ENCODE peak calls at places on chromosomes 7 and 10, in five cellular contexts. R, V, T, B and J are unnamed samples.

GRCh38 chr7:106464651-106465050 is 179.9 kb upstream of the NAMPT start:
- DNase-seq in R (no peak), V (no peak), T (no peak), B (no peak), J (no peak)

GRCh38 chr7:44637788-44638594 is 31.6 kb downstream of the OGDH start:
- DNase-seq in R (peak), V (no peak), T (peak), B (peak), J (peak)

GRCh38 chr10:17836917-17837316 is 27.8 kb downstream of the MRC1 start:
- DNase-seq in R (peak), V (no peak), T (peak), B (no peak), J (peak)

GRCh38 chr7:92674379-92674778 is 84.2 kb upstream of the FAM133B start:
- DNase-seq in R (no peak), V (no peak), T (no peak), B (no peak), J (no peak)

GRCh38 chr7:151172273-151173141 is 5.0 kb upstream of the GBX1 start:
- DNase-seq in R (peak), V (peak), T (peak), B (peak), J (peak)

GRCh38 chr10:74337330-74338016 is 186.5 kb downstream of the ADK start:
- DNase-seq in R (no peak), V (no peak), T (no peak), B (no peak), J (no peak)

GRCh38 chr10:108393111-108393510 is 1228.6 kb upstream of the SORCS1 start:
- DNase-seq in R (no peak), V (no peak), T (no peak), B (no peak), J (no peak)

GRCh38 chr10:129662386-129662785 is 195.3 kb downstream of the MGMT start:
- DNase-seq in R (no peak), V (no peak), T (no peak), B (no peak), J (no peak)

GRCh38 chr10:79449181-79450146 is 4.0 kb upstream of the ZCCHC24 start:
- DNase-seq in R (no peak), V (no peak), T (no peak), B (peak), J (no peak)

GRCh38 chr7:93307131-93307660 is 75.0 kb downstream of the VPS50 start:
- DNase-seq in R (no peak), V (no peak), T (no peak), B (no peak), J (no peak)

GRCh38 chr10:44650576-44651394 is 260.4 kb upstream of the TMEM72 start:
- DNase-seq in R (no peak), V (no peak), T (no peak), B (no peak), J (no peak)

GRCh38 chr10:95739046-95739445 is 16.9 kb upstream of the ENTPD1 start:
- DNase-seq in R (no peak), V (no peak), T (no peak), B (no peak), J (no peak)

GRCh38 chr7:26704036-26704435 is 160.4 kb downstream of the SKAP2 start:
- DNase-seq in R (no peak), V (no peak), T (no peak), B (no peak), J (peak)

GRCh38 chr7:26699761-26700160 is 164.6 kb downstream of the SKAP2 start:
- DNase-seq in R (no peak), V (no peak), T (no peak), B (no peak), J (no peak)

GRCh38 chr7:26698806-26699205 is 165.6 kb downstream of the SKAP2 start:
- DNase-seq in R (no peak), V (no peak), T (no peak), B (no peak), J (no peak)

GRCh38 chr7:26704786-26705185 is 159.6 kb downstream of the SKAP2 start:
- DNase-seq in R (no peak), V (no peak), T (no peak), B (no peak), J (peak)

DNA sequence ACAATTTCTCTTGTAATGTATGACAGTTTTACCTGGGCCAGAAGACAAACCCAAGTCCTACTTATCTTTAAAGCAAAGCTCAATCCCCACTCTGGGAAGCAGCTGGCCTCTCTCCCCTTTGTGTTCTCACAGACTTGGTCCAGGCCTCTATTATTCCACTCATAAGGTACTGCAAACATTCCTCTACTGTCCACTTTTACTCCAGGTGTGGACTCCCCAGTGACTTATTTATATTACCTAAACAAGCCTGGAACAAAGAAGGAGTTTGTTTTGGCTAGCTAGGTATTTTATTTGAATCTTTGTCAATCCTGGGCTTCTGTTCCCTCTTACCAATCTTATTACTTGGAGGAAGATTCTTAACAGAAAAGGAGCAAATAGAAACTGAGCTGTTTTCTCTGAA is 163.5 kb downstream of the SKAP2 start:
- DNase-seq in R (no peak), V (no peak), T (no peak), B (no peak), J (no peak)
- H3K4me3 ChIP-seq in R (no peak), V (no peak), T (no peak), B (no peak), J (no peak)

DNA sequence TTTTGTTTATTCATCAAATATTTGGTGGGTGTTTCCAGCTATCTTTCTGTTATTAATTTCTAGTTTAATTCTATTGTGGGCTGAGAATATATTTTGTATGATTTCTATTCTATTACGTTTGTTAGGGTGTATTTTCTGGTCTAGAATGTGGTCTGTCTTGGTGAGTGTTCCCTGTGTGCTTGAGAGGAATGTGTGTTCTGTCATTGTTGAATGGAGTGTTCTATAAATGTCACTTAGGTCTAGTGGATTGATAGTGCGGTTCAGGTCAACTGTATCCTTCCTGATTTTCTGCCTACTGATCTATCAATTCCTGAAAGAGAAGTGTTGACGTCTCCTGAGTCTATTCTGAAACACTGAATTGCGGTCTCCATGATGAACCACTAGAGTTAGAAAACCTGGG is 8.5 kb downstream of the HTRA1 start:
- DNase-seq in R (no peak), V (no peak), T (no peak), B (no peak), J (no peak)
- H3K27ac ChIP-seq in R (no peak), V (peak), T (no peak), B (peak), J (no peak)

GRCh38 chr7:18890134-18890533 is 227.3 kb downstream of the TWIST1 start:
- DNase-seq in R (no peak), V (no peak), T (no peak), B (no peak), J (peak)
- TF ChIP-seq CTCF in R (no peak), V (no peak), T (no peak), B (no peak), J (no peak)

DNA sequence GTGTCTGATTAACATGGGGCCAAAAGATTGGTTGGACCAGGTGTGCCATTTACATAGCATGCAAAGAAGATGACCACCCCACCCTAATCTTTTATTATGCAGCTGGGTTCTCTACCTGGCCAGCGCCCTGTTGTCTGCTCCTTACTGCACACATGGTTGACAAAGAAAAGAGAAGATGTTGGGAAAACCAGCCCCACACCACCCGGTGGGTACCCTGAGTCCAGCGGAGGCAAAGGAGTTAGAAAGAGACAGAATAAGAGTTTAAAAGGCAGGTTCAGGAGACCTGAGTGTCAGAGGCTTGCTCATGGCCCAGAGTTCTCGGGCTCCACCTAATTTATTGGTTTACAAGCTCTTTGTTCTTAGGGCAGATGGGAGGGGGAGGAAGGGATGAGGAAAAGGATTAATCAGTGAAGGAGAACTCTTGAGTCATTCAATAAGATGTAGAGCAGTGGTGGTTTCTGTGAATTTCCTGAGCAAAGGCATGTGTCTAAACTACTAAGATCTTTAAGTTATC is 24.1 kb upstream of the ABCA13 start:
- DNase-seq in R (no peak), V (no peak), T (no peak), B (no peak), J (no peak)
- H3K4me3 ChIP-seq in R (no peak), V (no peak), T (no peak), B (no peak), J (no peak)

DNA sequence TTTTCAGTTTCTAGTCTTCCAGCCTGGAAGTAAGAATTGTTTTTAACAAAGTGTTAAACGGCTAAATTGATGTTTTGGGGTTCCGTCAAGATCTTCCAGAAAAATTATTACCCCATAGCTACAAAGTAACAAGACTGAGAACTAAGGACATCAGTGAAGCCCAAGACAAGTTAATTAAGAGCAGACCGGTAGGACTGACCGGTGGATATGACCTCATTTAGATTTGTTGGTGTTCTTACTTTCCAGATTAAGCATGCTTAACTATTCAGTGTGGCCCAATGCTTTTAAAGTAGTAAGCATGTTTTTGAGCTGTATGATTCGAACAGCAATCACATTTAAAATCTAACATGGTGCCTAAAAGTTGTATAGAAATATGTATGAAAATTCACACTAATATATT is 73.1 kb upstream of the RPA3 start:
- DNase-seq in R (no peak), V (no peak), T (no peak), B (no peak), J (no peak)
- H3K27ac ChIP-seq in R (no peak), V (no peak), T (no peak), B (peak), J (no peak)

GRCh38 chr7:132554446-132554845 is 21.8 kb downstream of the PLXNA4 start:
- DNase-seq in R (no peak), V (no peak), T (no peak), B (no peak), J (no peak)

GRCh38 chr7:132558815-132559214 is 17.5 kb downstream of the PLXNA4 start:
- DNase-seq in R (no peak), V (no peak), T (no peak), B (no peak), J (no peak)

GRCh38 chr7:132560825-132561529 is 15.3 kb downstream of the PLXNA4 start:
- DNase-seq in R (no peak), V (no peak), T (no peak), B (no peak), J (no peak)

GRCh38 chr7:132560105-132560504 is 16.2 kb downstream of the PLXNA4 start:
- DNase-seq in R (no peak), V (no peak), T (no peak), B (no peak), J (no peak)

DNA sequence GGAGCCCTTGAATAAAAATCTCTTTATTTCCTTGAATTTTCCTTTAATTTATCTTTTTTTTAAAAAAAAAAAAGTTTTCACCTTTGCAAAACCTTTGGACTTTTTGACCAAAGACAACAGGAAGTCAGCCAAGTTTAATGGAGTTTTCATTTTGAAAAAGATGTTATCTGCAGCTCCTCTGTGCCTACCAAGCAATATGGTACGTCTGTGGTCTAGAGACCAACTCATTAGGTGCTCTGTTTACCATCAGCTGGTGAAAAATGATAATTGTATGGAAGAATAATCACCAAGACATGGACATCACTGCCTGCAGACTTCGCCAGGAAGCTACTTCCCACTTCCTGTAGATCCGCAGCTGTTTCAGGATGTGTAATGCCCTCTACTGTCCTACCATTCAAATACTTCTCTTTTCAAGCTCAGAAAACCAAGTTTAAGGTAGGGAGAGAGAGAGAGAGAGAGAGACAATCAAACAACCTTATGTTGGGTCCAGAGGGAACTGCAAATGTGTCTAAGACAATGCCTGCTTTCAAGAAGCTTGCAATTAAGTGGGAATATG is 18.7 kb downstream of the PLXNA4 start:
- DNase-seq in R (no peak), V (no peak), T (no peak), B (no peak), J (peak)
- TF ChIP-seq CTCF in R (no peak), V (no peak), T (peak), B (no peak), J (no peak)

GRCh38 chr7:28900311-28900710 is 57.8 kb downstream of the TRIL start:
- DNase-seq in R (no peak), V (no peak), T (no peak), B (no peak), J (no peak)

GRCh38 chr7:28903779-28904538 is 54.2 kb downstream of the TRIL start:
- DNase-seq in R (no peak), V (no peak), T (no peak), B (no peak), J (no peak)

GRCh38 chr7:28908775-28909174 is 49.4 kb downstream of the TRIL start:
- DNase-seq in R (no peak), V (no peak), T (no peak), B (no peak), J (no peak)

GRCh38 chr7:28904539-28905143 is 53.5 kb downstream of the TRIL start:
- DNase-seq in R (no peak), V (no peak), T (no peak), B (no peak), J (no peak)
- H3K4me3 ChIP-seq in R (peak), V (peak), T (no peak), B (peak), J (no peak)

DNA sequence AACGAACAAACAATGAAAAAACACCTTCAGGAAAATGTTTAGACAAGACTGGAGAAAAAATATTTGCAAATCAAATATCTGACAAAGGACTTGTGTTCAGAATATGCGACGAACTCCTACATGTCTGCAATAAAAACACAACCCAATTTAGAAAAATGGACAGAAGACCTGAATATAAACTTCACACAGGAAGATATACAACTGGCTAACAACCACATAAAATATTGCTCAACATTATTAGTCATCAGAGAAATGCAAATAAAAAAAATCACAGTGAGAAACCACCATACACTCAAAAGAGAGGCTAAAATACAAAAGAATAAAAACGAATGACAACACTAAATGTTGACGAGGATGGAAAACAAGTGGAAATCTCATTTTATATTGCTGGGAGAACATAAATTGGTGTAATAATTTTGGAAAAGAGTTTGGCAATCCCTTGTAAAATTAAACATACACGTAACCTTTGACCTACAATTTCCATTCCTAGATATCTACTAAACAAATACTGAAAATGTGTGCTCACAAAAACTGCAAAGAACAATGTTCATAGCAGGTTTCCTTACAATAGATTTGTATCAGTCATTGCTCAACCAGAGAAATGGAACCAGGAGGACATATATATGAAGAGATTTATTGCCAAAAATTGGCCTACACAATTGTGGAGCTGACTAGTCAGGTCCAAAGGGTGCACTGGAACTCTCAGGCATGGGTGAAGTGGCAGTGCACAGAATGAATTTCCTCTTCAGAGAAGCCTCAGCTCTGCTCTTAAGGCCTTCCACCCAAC is 82.8 kb upstream of the OGDHL start:
- DNase-seq in R (no peak), V (no peak), T (no peak), B (no peak), J (peak)
- H3K27ac ChIP-seq in R (no peak), V (no peak), T (no peak), B (no peak), J (no peak)